ENCODE peak calls at places on chromosomes 13 and 19, in four cellular contexts. B, M, J and A are unnamed samples.

GRCh38 chr19:49347835-49348234 is 12.6 kb downstream of the CD37 start:
- DNase-seq in B (no peak), J (no peak), M (no peak), A (no peak)

GRCh38 chr13:109802936-109803335 is 16.6 kb upstream of the IRS2 start:
- DNase-seq in B (no peak), M (no peak), J (no peak), A (no peak)

GRCh38 chr13:66071608-66072007 is 1158.5 kb downstream of the PCDH9 start:
- DNase-seq in B (no peak), M (no peak), J (no peak), A (no peak)

GRCh38 chr13:33677215-33677614 is 140.7 kb upstream of the RFC3 start:
- DNase-seq in B (no peak), J (no peak), M (no peak), A (no peak)

GRCh38 chr19:47973529-47973928 is 18.4 kb downstream of the BSPH1 start:
- DNase-seq in B (no peak), J (no peak), M (no peak), A (no peak)

GRCh38 chr19:4557186-4557970 is 2.1 kb downstream of the SEMA6B start:
- DNase-seq in J (no peak), M (no peak), B (no peak), A (no peak)

GRCh38 chr19:33624586-33625153 is 2.9 kb downstream of the CHST8 start:
- DNase-seq in B (no peak), M (no peak), J (no peak), A (no peak)

GRCh38 chr19:17404621-17405249 is 695 bp downstream of the BST2 start:
- DNase-seq in B (no peak), M (no peak), J (no peak), A (no peak)

GRCh38 chr19:51594774-51595109 is 23.7 kb downstream of the ZNF175 start:
- DNase-seq in M (no peak), J (no peak), B (no peak), A (no peak)

GRCh38 chr13:112119192-112120030 is 52.5 kb downstream of the SOX1 start:
- DNase-seq in J (no peak), B (no peak), M (no peak), A (no peak)

GRCh38 chr13:95643471-95643813 is 1.1 kb downstream of the DZIP1 start:
- DNase-seq in M (no peak), J (no peak), B (no peak), A (no peak)